ENCODE peak calls at places on chromosomes 12 and 14, in six cellular contexts. One of them, this sample, is unnamed.

GRCh38 chr12:46483572-46484395 is 111.2 kb upstream of the SLC38A2 start:
- DNase-seq in NCI-H1436: no peak
- DNase-seq in RPMI8226: no peak
- DNase-seq in HFFc6: peak; percentile 12
- DNase-seq in kidney tubule cell: no peak
- DNase-seq in mammary epithelial cell: no peak
- DNase-seq in this sample: peak; percentile 8

GRCh38 chr12:124871297-124871696 is 7.6 kb upstream of the SCARB1 start:
- DNase-seq in NCI-H1436: no peak
- DNase-seq in RPMI8226: no peak
- DNase-seq in HFFc6: no peak
- DNase-seq in kidney tubule cell: no peak
- DNase-seq in mammary epithelial cell: no peak
- DNase-seq in this sample: no peak

GRCh38 chr12:93183940-93184663 is 193.6 kb upstream of the NUDT4 start:
- DNase-seq in NCI-H1436: no peak
- DNase-seq in RPMI8226: peak; percentile 26
- DNase-seq in HFFc6: no peak
- DNase-seq in kidney tubule cell: peak; percentile 21
- DNase-seq in mammary epithelial cell: no peak
- DNase-seq in this sample: no peak

GRCh38 chr12:13595536-13596450 is 385.6 kb downstream of the GRIN2B start:
- DNase-seq in NCI-H1436: no peak
- DNase-seq in RPMI8226: no peak
- DNase-seq in HFFc6: no peak
- DNase-seq in kidney tubule cell: no peak
- DNase-seq in mammary epithelial cell: peak; percentile 51
- DNase-seq in this sample: no peak

GRCh38 chr12:89516633-89517032 is 8.0 kb downstream of the GALNT4 start:
- DNase-seq in NCI-H1436: no peak
- DNase-seq in RPMI8226: no peak
- DNase-seq in HFFc6: no peak
- DNase-seq in kidney tubule cell: no peak
- DNase-seq in mammary epithelial cell: no peak
- DNase-seq in this sample: no peak

GRCh38 chr12:85468356-85469157 is 188.5 kb downstream of the ALX1 start:
- DNase-seq in NCI-H1436: peak; percentile 71
- DNase-seq in RPMI8226: peak; percentile 44
- DNase-seq in HFFc6: peak; percentile 45
- DNase-seq in kidney tubule cell: peak; percentile 83
- DNase-seq in mammary epithelial cell: peak; percentile 70
- DNase-seq in this sample: peak; percentile 54

GRCh38 chr14:21643407-21643806 is 8.7 kb upstream of the OR10G2 start:
- DNase-seq in NCI-H1436: no peak
- DNase-seq in RPMI8226: no peak
- DNase-seq in HFFc6: no peak
- DNase-seq in kidney tubule cell: no peak
- DNase-seq in mammary epithelial cell: no peak
- DNase-seq in this sample: no peak

GRCh38 chr12:96399919-96400630 is at the start of gene CDK17:
- DNase-seq in NCI-H1436: peak; percentile 86
- DNase-seq in RPMI8226: peak; percentile 91
- DNase-seq in HFFc6: peak; percentile 83
- DNase-seq in kidney tubule cell: peak; percentile 89
- DNase-seq in mammary epithelial cell: peak; percentile 80
- DNase-seq in this sample: peak; percentile 83

GRCh38 chr14:99522934-99523660 is 41.9 kb downstream of the CCNK start:
- DNase-seq in NCI-H1436: no peak
- DNase-seq in RPMI8226: no peak
- DNase-seq in HFFc6: peak; percentile 30
- DNase-seq in kidney tubule cell: no peak
- DNase-seq in mammary epithelial cell: no peak
- DNase-seq in this sample: peak; percentile 68

GRCh38 chr12:68912916-68913315 is 20.1 kb downstream of the CPM start:
- DNase-seq in NCI-H1436: no peak
- DNase-seq in RPMI8226: no peak
- DNase-seq in HFFc6: no peak
- DNase-seq in kidney tubule cell: no peak
- DNase-seq in mammary epithelial cell: no peak
- DNase-seq in this sample: no peak

GRCh38 chr12:20364501-20364900 is 3.8 kb upstream of the PDE3A start:
- DNase-seq in NCI-H1436: no peak
- DNase-seq in RPMI8226: no peak
- DNase-seq in HFFc6: no peak
- DNase-seq in kidney tubule cell: no peak
- DNase-seq in mammary epithelial cell: no peak
- DNase-seq in this sample: no peak

GRCh38 chr12:93387780-93388179 is 10.1 kb downstream of the NUDT4 start:
- DNase-seq in NCI-H1436: no peak
- DNase-seq in RPMI8226: no peak
- DNase-seq in HFFc6: peak; percentile 50
- DNase-seq in kidney tubule cell: peak; percentile 65
- DNase-seq in mammary epithelial cell: peak; percentile 68
- DNase-seq in this sample: no peak

GRCh38 chr14:28461379-28461778 is 305.2 kb upstream of the FOXG1 start:
- DNase-seq in NCI-H1436: no peak
- DNase-seq in RPMI8226: no peak
- DNase-seq in HFFc6: no peak
- DNase-seq in kidney tubule cell: no peak
- DNase-seq in mammary epithelial cell: peak; percentile 66
- DNase-seq in this sample: no peak

GRCh38 chr14:55582741-55583140 is 2.7 kb downstream of the KTN1 start:
- DNase-seq in NCI-H1436: no peak
- DNase-seq in RPMI8226: no peak
- DNase-seq in HFFc6: no peak
- DNase-seq in kidney tubule cell: no peak
- DNase-seq in mammary epithelial cell: no peak
- DNase-seq in this sample: no peak

GRCh38 chr14:94100847-94101246 is 9.7 kb upstream of the IFI27 start:
- DNase-seq in NCI-H1436: no peak
- DNase-seq in RPMI8226: no peak
- DNase-seq in HFFc6: peak; percentile 83
- DNase-seq in kidney tubule cell: peak; percentile 89
- DNase-seq in mammary epithelial cell: peak; percentile 57
- DNase-seq in this sample: no peak

GRCh38 chr12:26853303-26854027 is 20.5 kb upstream of the ITPR2 start:
- DNase-seq in NCI-H1436: peak; percentile 32
- DNase-seq in RPMI8226: peak; percentile 73
- DNase-seq in HFFc6: peak; percentile 50
- DNase-seq in kidney tubule cell: peak; percentile 67
- DNase-seq in mammary epithelial cell: peak; percentile 39
- DNase-seq in this sample: peak; percentile 64

GRCh38 chr12:93050026-93050747 is 121.1 kb upstream of the EEA1 start:
- DNase-seq in NCI-H1436: no peak
- DNase-seq in RPMI8226: no peak
- DNase-seq in HFFc6: peak; percentile 16
- DNase-seq in kidney tubule cell: no peak
- DNase-seq in mammary epithelial cell: peak; percentile 14
- DNase-seq in this sample: no peak

GRCh38 chr12:47052274-47052673 is 27.1 kb upstream of the PCED1B start:
- DNase-seq in NCI-H1436: no peak
- DNase-seq in RPMI8226: no peak
- DNase-seq in HFFc6: no peak
- DNase-seq in kidney tubule cell: no peak
- DNase-seq in mammary epithelial cell: no peak
- DNase-seq in this sample: no peak

GRCh38 chr12:22307811-22308210 is 26.7 kb downstream of the ST8SIA1 start:
- DNase-seq in NCI-H1436: no peak
- DNase-seq in RPMI8226: no peak
- DNase-seq in HFFc6: no peak
- DNase-seq in kidney tubule cell: no peak
- DNase-seq in mammary epithelial cell: peak; percentile 62
- DNase-seq in this sample: no peak

GRCh38 chr14:79656086-79656485 is 555.2 kb downstream of the DIO2 start:
- DNase-seq in NCI-H1436: no peak
- DNase-seq in RPMI8226: no peak
- DNase-seq in HFFc6: no peak
- DNase-seq in kidney tubule cell: no peak
- DNase-seq in mammary epithelial cell: no peak
- DNase-seq in this sample: no peak

GRCh38 chr14:36510078-36510799 is 9.8 kb downstream of the NKX2-1 start:
- DNase-seq in NCI-H1436: peak; percentile 52
- DNase-seq in RPMI8226: no peak
- DNase-seq in HFFc6: no peak
- DNase-seq in kidney tubule cell: no peak
- DNase-seq in mammary epithelial cell: no peak
- DNase-seq in this sample: no peak

GRCh38 chr12:64125913-64126312 is 96.2 kb downstream of the KICS2 start:
- DNase-seq in NCI-H1436: no peak
- DNase-seq in RPMI8226: no peak
- DNase-seq in HFFc6: no peak
- DNase-seq in kidney tubule cell: no peak
- DNase-seq in mammary epithelial cell: no peak
- DNase-seq in this sample: no peak

GRCh38 chr14:89378119-89378518 is 38.9 kb downstream of the FOXN3 start:
- DNase-seq in NCI-H1436: no peak
- DNase-seq in RPMI8226: no peak
- DNase-seq in HFFc6: no peak
- DNase-seq in kidney tubule cell: peak; percentile 88
- DNase-seq in mammary epithelial cell: peak; percentile 53
- DNase-seq in this sample: no peak

GRCh38 chr12:8629486-8630033 is 16.9 kb upstream of the AICDA start:
- DNase-seq in NCI-H1436: no peak
- DNase-seq in RPMI8226: no peak
- DNase-seq in HFFc6: no peak
- DNase-seq in kidney tubule cell: peak; percentile 93
- DNase-seq in mammary epithelial cell: peak; percentile 68
- DNase-seq in this sample: no peak

GRCh38 chr12:117857632-117858274 is 111.0 kb downstream of the KSR2 start:
- DNase-seq in NCI-H1436: peak; percentile 37
- DNase-seq in RPMI8226: peak; percentile 53
- DNase-seq in HFFc6: peak; percentile 31
- DNase-seq in kidney tubule cell: peak; percentile 53
- DNase-seq in mammary epithelial cell: peak; percentile 41
- DNase-seq in this sample: peak; percentile 64

GRCh38 chr12:108622425-108622824 is 11.3 kb downstream of the SELPLG start:
- DNase-seq in NCI-H1436: peak; percentile 15
- DNase-seq in RPMI8226: no peak
- DNase-seq in HFFc6: no peak
- DNase-seq in kidney tubule cell: peak; percentile 80
- DNase-seq in mammary epithelial cell: no peak
- DNase-seq in this sample: no peak

GRCh38 chr12:6722863-6723262 is 983 bp upstream of the COPS7A start:
- DNase-seq in NCI-H1436: no peak
- DNase-seq in RPMI8226: no peak
- DNase-seq in HFFc6: no peak
- DNase-seq in kidney tubule cell: no peak
- DNase-seq in mammary epithelial cell: no peak
- DNase-seq in this sample: no peak

GRCh38 chr12:17976202-17976601 is 113.8 kb downstream of the RERGL start:
- DNase-seq in NCI-H1436: no peak
- DNase-seq in RPMI8226: peak; percentile 4
- DNase-seq in HFFc6: no peak
- DNase-seq in kidney tubule cell: no peak
- DNase-seq in mammary epithelial cell: peak; percentile 17
- DNase-seq in this sample: peak; percentile 6

GRCh38 chr12:111430418-111431353 is 25.0 kb downstream of the SH2B3 start:
- DNase-seq in NCI-H1436: no peak
- DNase-seq in RPMI8226: no peak
- DNase-seq in HFFc6: no peak
- DNase-seq in kidney tubule cell: no peak
- DNase-seq in mammary epithelial cell: no peak
- DNase-seq in this sample: no peak

GRCh38 chr14:66496911-66497310 is 10.7 kb downstream of the CCDC196 start:
- DNase-seq in NCI-H1436: no peak
- DNase-seq in RPMI8226: no peak
- DNase-seq in HFFc6: no peak
- DNase-seq in kidney tubule cell: peak; percentile 6
- DNase-seq in mammary epithelial cell: no peak
- DNase-seq in this sample: no peak

GRCh38 chr12:105921872-105922669 is 216.7 kb downstream of the NUAK1 start:
- DNase-seq in NCI-H1436: peak; percentile 10
- DNase-seq in RPMI8226: no peak
- DNase-seq in HFFc6: no peak
- DNase-seq in kidney tubule cell: no peak
- DNase-seq in mammary epithelial cell: no peak
- DNase-seq in this sample: no peak

GRCh38 chr14:24279301-24280186 is 8.1 kb upstream of the RABGGTA start:
- DNase-seq in NCI-H1436: peak; percentile 4
- DNase-seq in RPMI8226: peak; percentile 77
- DNase-seq in HFFc6: no peak
- DNase-seq in kidney tubule cell: peak; percentile 72
- DNase-seq in mammary epithelial cell: peak; percentile 77
- DNase-seq in this sample: no peak

GRCh38 chr12:69655616-69656336 is 43.3 kb downstream of the BEST3 start:
- DNase-seq in NCI-H1436: no peak
- DNase-seq in RPMI8226: no peak
- DNase-seq in HFFc6: peak; percentile 74
- DNase-seq in kidney tubule cell: peak; percentile 85
- DNase-seq in mammary epithelial cell: peak; percentile 76
- DNase-seq in this sample: no peak

GRCh38 chr12:118360785-118361404 is 11.8 kb downstream of the TAOK3 start:
- DNase-seq in NCI-H1436: no peak
- DNase-seq in RPMI8226: no peak
- DNase-seq in HFFc6: peak; percentile 68
- DNase-seq in kidney tubule cell: peak; percentile 43
- DNase-seq in mammary epithelial cell: peak; percentile 54
- DNase-seq in this sample: no peak

GRCh38 chr12:110536834-110537604 is 34.9 kb downstream of the RAD9B start:
- DNase-seq in NCI-H1436: no peak
- DNase-seq in RPMI8226: no peak
- DNase-seq in HFFc6: no peak
- DNase-seq in kidney tubule cell: no peak
- DNase-seq in mammary epithelial cell: peak; percentile 79
- DNase-seq in this sample: no peak

GRCh38 chr12:68538722-68539614 is 71.7 kb upstream of the RAP1B start:
- DNase-seq in NCI-H1436: peak; percentile 24
- DNase-seq in RPMI8226: peak; percentile 5
- DNase-seq in HFFc6: no peak
- DNase-seq in kidney tubule cell: peak; percentile 19
- DNase-seq in mammary epithelial cell: no peak
- DNase-seq in this sample: no peak

GRCh38 chr12:1083888-1084262 is 92.9 kb downstream of the ERC1 start:
- DNase-seq in NCI-H1436: peak; percentile 27
- DNase-seq in RPMI8226: peak; percentile 67
- DNase-seq in HFFc6: peak; percentile 82
- DNase-seq in kidney tubule cell: peak; percentile 10
- DNase-seq in mammary epithelial cell: no peak
- DNase-seq in this sample: no peak

This sample was measured in nephron progenitor cell.